ENCODE peak calls at places on chromosome 18, in five cellular contexts. One of them, this sample, is unnamed.

GRCh38 chr18:26436176-26437031 is 111.9 kb downstream of the KCTD1 start:
- DNase-seq in upper lobe of left lung: peak
- DNase-seq in cardiac muscle cell: no peak
- DNase-seq in BE2C: no peak
- DNase-seq in uterus: no peak
- DNase-seq in this sample: no peak

GRCh38 chr18:13376841-13377351 is 158.3 kb downstream of the LDLRAD4 start:
- DNase-seq in uterus: no peak
- DNase-seq in upper lobe of left lung: no peak
- DNase-seq in BE2C: no peak
- DNase-seq in cardiac muscle cell: no peak
- DNase-seq in this sample: no peak

GRCh38 chr18:48294894-48295585 is 114.1 kb downstream of the ZBTB7C start:
- DNase-seq in upper lobe of left lung: no peak
- DNase-seq in BE2C: no peak
- DNase-seq in cardiac muscle cell: no peak
- DNase-seq in uterus: no peak
- DNase-seq in this sample: no peak

GRCh38 chr18:48539406-48540328 is 836 bp downstream of the CTIF start:
- DNase-seq in uterus: peak
- DNase-seq in upper lobe of left lung: peak
- DNase-seq in cardiac muscle cell: peak
- DNase-seq in BE2C: peak
- DNase-seq in this sample: peak

GRCh38 chr18:76686737-76687231 is 135.6 kb upstream of the ZNF236 start:
- DNase-seq in uterus: peak
- DNase-seq in cardiac muscle cell: peak
- DNase-seq in upper lobe of left lung: peak
- DNase-seq in BE2C: peak
- DNase-seq in this sample: no peak

GRCh38 chr18:74182335-74182734 is 34.0 kb downstream of the TIMM21 start:
- DNase-seq in cardiac muscle cell: no peak
- DNase-seq in upper lobe of left lung: peak
- DNase-seq in uterus: no peak
- DNase-seq in BE2C: no peak
- DNase-seq in this sample: no peak

GRCh38 chr18:38884050-38884449 is 1318.5 kb upstream of the CELF4 start:
- DNase-seq in BE2C: no peak
- DNase-seq in uterus: no peak
- DNase-seq in upper lobe of left lung: no peak
- DNase-seq in cardiac muscle cell: peak
- DNase-seq in this sample: no peak

GRCh38 chr18:2417861-2418610 is 153.3 kb downstream of the METTL4 start:
- DNase-seq in cardiac muscle cell: peak
- DNase-seq in BE2C: no peak
- DNase-seq in upper lobe of left lung: no peak
- DNase-seq in uterus: no peak
- DNase-seq in this sample: no peak

GRCh38 chr18:4157339-4157738 is 297.8 kb downstream of the DLGAP1 start:
- DNase-seq in BE2C: no peak
- DNase-seq in uterus: no peak
- DNase-seq in upper lobe of left lung: no peak
- DNase-seq in cardiac muscle cell: no peak
- DNase-seq in this sample: no peak

GRCh38 chr18:48928787-48929186 is 22.0 kb downstream of the SMAD7 start:
- DNase-seq in BE2C: peak
- DNase-seq in cardiac muscle cell: no peak
- DNase-seq in uterus: no peak
- DNase-seq in upper lobe of left lung: no peak
- DNase-seq in this sample: peak

GRCh38 chr18:34492652-34493051 is 217.4 kb upstream of the DTNA start:
- DNase-seq in cardiac muscle cell: no peak
- DNase-seq in BE2C: no peak
- DNase-seq in uterus: no peak
- DNase-seq in upper lobe of left lung: no peak
- DNase-seq in this sample: no peak

GRCh38 chr18:13136056-13136688 is 82.4 kb upstream of the LDLRAD4 start:
- DNase-seq in cardiac muscle cell: no peak
- DNase-seq in BE2C: no peak
- DNase-seq in upper lobe of left lung: peak
- DNase-seq in uterus: no peak
- DNase-seq in this sample: no peak

GRCh38 chr18:60978338-60978737 is 354.9 kb upstream of the CDH20 start:
- DNase-seq in uterus: no peak
- DNase-seq in cardiac muscle cell: no peak
- DNase-seq in upper lobe of left lung: no peak
- DNase-seq in BE2C: no peak
- DNase-seq in this sample: no peak

GRCh38 chr18:48885266-48885950 is 65.4 kb downstream of the SMAD7 start:
- DNase-seq in cardiac muscle cell: no peak
- DNase-seq in BE2C: no peak
- DNase-seq in uterus: no peak
- DNase-seq in upper lobe of left lung: no peak
- DNase-seq in this sample: no peak

GRCh38 chr18:62505669-62506494 is 16.9 kb upstream of the ZCCHC2 start:
- DNase-seq in upper lobe of left lung: no peak
- DNase-seq in uterus: no peak
- DNase-seq in BE2C: no peak
- DNase-seq in cardiac muscle cell: no peak
- DNase-seq in this sample: no peak

GRCh38 chr18:57004366-57005121 is 142.3 kb upstream of the BOD1L2 start:
- DNase-seq in cardiac muscle cell: no peak
- DNase-seq in BE2C: no peak
- DNase-seq in upper lobe of left lung: no peak
- DNase-seq in uterus: no peak
- DNase-seq in this sample: no peak

GRCh38 chr18:77316013-77316412 is 66.4 kb downstream of the GALR1 start:
- DNase-seq in BE2C: no peak
- DNase-seq in upper lobe of left lung: no peak
- DNase-seq in cardiac muscle cell: no peak
- DNase-seq in uterus: no peak
- DNase-seq in this sample: no peak

GRCh38 chr18:21489119-21489750 is 111.3 kb downstream of the ESCO1 start:
- DNase-seq in BE2C: peak
- DNase-seq in cardiac muscle cell: peak
- DNase-seq in uterus: no peak
- DNase-seq in upper lobe of left lung: no peak
- DNase-seq in this sample: no peak

GRCh38 chr18:74596959-74597661 is 560 bp upstream of the ZNF407 start:
- DNase-seq in BE2C: peak
- DNase-seq in upper lobe of left lung: peak
- DNase-seq in uterus: peak
- DNase-seq in cardiac muscle cell: peak
- DNase-seq in this sample: peak

GRCh38 chr18:42310956-42311355 is 355.9 kb downstream of the PIK3C3 start:
- DNase-seq in uterus: no peak
- DNase-seq in upper lobe of left lung: no peak
- DNase-seq in cardiac muscle cell: peak
- DNase-seq in BE2C: no peak
- DNase-seq in this sample: no peak

GRCh38 chr18:49041677-49042570 is 91.2 kb upstream of the SMAD7 start:
- DNase-seq in uterus: peak
- DNase-seq in BE2C: peak
- DNase-seq in upper lobe of left lung: no peak
- DNase-seq in cardiac muscle cell: peak
- DNase-seq in this sample: no peak

GRCh38 chr18:55868909-55869308 is 280.9 kb upstream of the TCF4 start:
- DNase-seq in cardiac muscle cell: no peak
- DNase-seq in BE2C: no peak
- DNase-seq in upper lobe of left lung: no peak
- DNase-seq in uterus: no peak
- DNase-seq in this sample: no peak

DNA sequence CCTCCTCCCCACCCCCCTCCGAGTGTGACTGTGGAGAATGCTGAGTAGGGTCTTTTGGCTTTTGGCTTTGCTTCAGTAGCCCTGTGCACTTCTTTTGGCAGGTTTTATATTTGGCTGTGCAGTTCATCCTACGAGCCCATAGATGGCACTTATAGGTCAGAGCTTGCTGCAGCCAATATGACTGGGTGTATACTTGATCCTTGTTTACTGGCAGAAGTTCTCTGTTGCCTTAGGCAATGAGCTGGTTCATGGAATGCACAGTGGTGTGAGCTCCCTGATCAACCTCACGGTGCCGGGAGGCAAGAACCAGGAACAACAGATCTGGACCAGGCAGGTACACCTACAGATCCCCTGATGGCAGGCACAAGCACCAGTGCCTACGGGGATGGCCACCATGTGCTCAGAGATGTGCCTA is 190.2 kb downstream of the KIAA1328 start:
- DNase-seq in BE2C: peak
- DNase-seq in uterus: no peak
- DNase-seq in cardiac muscle cell: peak
- DNase-seq in upper lobe of left lung: no peak
- DNase-seq in this sample: no peak
- TF ChIP-seq CTCF in BE2C: peak
- TF ChIP-seq CTCF in uterus: no peak
- TF ChIP-seq CTCF in cardiac muscle cell: peak
- TF ChIP-seq CTCF in upper lobe of left lung: no peak
- TF ChIP-seq CTCF in this sample: no peak

GRCh38 chr18:58449366-58449935 is 179.4 kb downstream of the ALPK2 start:
- DNase-seq in cardiac muscle cell: no peak
- DNase-seq in uterus: no peak
- DNase-seq in BE2C: no peak
- DNase-seq in upper lobe of left lung: no peak
- DNase-seq in this sample: no peak
- TF ChIP-seq CTCF in cardiac muscle cell: no peak
- TF ChIP-seq CTCF in uterus: no peak
- TF ChIP-seq CTCF in BE2C: no peak
- TF ChIP-seq CTCF in upper lobe of left lung: no peak
- TF ChIP-seq CTCF in this sample: no peak

DNA sequence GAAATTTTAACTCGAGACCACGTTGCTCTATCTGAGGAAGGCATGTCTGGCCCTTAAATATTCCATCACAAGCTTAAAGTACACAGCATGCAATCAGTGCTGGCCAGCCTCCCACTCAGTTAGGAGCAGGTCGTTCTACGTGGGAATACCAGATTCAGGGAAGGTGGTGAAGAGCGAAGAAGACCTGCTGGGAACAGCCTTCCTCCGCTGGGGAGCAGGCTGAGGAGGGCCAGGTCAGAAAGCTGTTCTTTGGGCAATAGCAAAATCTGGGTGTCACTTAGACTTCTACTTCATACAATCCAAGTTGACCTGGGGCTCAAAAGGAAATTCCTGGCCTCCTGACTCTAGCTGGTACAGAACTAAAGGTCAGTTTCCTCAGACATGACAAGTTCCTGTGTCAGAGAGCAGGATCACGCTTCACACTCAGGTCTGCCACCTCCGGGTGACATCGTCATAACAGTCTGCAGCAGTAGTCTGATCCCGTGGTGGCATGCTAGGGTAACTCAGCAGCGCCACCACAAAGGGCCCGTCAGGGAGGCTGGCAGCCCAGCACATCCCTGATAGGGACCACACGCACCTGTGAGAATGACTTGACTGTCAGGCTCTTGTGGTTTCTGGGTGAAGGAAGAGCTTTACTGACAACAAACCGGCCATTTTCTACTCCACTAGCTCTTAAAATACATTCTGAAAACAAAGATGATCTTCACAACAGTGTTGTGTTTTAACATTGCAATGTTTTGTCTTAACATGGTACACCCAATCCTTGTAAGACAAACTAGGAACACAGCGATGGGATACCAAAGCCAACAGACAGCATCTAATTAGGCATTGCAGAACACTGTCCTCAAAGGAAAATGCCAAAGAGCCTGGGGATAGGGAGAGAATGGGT is 35.2 kb upstream of the NAPG start:
- DNase-seq in cardiac muscle cell: peak
- DNase-seq in uterus: no peak
- DNase-seq in upper lobe of left lung: no peak
- DNase-seq in BE2C: no peak
- DNase-seq in this sample: peak
- TF ChIP-seq CTCF in cardiac muscle cell: no peak
- TF ChIP-seq CTCF in uterus: no peak
- TF ChIP-seq CTCF in upper lobe of left lung: no peak
- TF ChIP-seq CTCF in BE2C: peak
- TF ChIP-seq CTCF in this sample: no peak

DNA sequence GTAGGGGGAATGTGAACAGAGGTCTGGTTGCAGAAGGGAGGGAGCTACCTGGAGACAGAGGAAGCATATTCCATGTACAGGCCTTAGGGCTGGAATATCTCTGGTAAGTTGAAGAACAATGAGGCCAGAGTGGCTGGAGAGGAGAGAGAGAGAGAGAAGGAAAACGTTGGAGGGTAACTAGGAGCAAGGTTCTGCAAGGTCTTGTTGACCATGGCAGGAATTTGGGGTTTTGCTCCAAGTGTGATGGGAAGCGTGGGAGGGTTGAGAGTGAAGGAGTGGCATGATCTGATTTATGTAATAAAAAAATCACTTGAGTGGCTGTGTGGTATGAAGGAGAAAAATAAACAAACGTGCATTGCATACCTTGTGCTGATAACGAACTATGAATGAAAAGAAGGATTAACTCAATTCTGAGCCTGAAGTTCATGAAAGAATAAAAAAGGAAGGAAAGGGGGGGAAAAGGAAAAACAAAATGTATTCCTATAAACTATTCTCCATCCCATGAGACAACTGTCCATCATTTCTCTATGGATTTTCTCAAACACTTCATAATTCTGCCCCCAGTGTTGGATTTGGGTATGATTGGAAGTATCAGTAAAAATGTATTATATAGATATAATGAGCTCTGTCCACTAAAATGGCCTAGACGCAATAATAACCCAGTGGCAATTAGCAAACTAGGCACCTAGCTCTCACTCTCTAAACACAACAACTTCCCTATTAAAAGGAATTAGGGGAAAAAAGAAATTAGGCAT is 59.7 kb upstream of the PMAIP1 start:
- DNase-seq in BE2C: no peak
- DNase-seq in upper lobe of left lung: no peak
- DNase-seq in cardiac muscle cell: no peak
- DNase-seq in uterus: no peak
- DNase-seq in this sample: no peak
- TF ChIP-seq CTCF in BE2C: peak
- TF ChIP-seq CTCF in upper lobe of left lung: no peak
- TF ChIP-seq CTCF in cardiac muscle cell: peak
- TF ChIP-seq CTCF in uterus: no peak
- TF ChIP-seq CTCF in this sample: no peak

DNA sequence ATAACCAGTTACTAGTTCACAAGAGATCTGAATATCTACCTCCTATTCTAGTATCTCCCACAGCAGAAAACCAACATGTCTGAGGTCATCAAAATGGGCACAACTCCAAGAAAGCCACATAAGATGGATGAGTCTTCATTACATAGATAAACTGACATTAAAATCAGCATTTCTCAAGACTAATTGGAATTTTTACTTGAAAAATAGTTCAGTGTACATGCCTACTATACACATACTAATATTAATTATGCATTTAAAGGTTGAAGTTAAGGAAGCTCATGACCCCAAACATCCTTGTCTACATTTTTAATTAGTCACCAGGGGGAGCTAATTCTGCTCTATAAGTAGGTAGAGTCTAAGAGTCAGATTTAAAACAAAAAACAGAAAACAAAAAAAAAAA is 41.9 kb downstream of the ZNF521 start:
- DNase-seq in upper lobe of left lung: no peak
- DNase-seq in BE2C: no peak
- DNase-seq in cardiac muscle cell: no peak
- DNase-seq in uterus: no peak
- DNase-seq in this sample: no peak
- TF ChIP-seq CTCF in upper lobe of left lung: no peak
- TF ChIP-seq CTCF in BE2C: no peak
- TF ChIP-seq CTCF in cardiac muscle cell: peak
- TF ChIP-seq CTCF in uterus: no peak
- TF ChIP-seq CTCF in this sample: no peak

This sample was measured in activated B cell treated with CpG ODN at 0.5 μM for 24 hours.